ENCODE peak calls at places on chromosome 2, in nine cellular contexts. One of them, this sample, is unnamed.

GRCh38 chr2:86193901-86194567 is 1.2 kb downstream of the IMMT start:
- DNase-seq in colonic mucosa: no peak
- DNase-seq in aorta: no peak
- DNase-seq in brain microvascular endothelial cell: no peak
- DNase-seq in AG10803: no peak
- DNase-seq in lower lobe of right lung: no peak
- DNase-seq in astrocyte: no peak
- DNase-seq in neuronal stem cell: no peak
- DNase-seq in stomach: no peak
- DNase-seq in this sample: no peak

GRCh38 chr2:177143444-177143843 is 69.2 kb upstream of the HNRNPA3 start:
- DNase-seq in colonic mucosa: no peak
- DNase-seq in aorta: no peak
- DNase-seq in brain microvascular endothelial cell: peak
- DNase-seq in AG10803: peak
- DNase-seq in lower lobe of right lung: no peak
- DNase-seq in astrocyte: peak
- DNase-seq in neuronal stem cell: no peak
- DNase-seq in stomach: no peak
- DNase-seq in this sample: peak

GRCh38 chr2:24707141-24707540 is 86.0 kb downstream of the PTRHD1 start:
- DNase-seq in colonic mucosa: no peak
- DNase-seq in aorta: no peak
- DNase-seq in brain microvascular endothelial cell: no peak
- DNase-seq in AG10803: no peak
- DNase-seq in lower lobe of right lung: no peak
- DNase-seq in astrocyte: no peak
- DNase-seq in neuronal stem cell: no peak
- DNase-seq in stomach: no peak
- DNase-seq in this sample: no peak

GRCh38 chr2:150609831-150610582 is 122.5 kb upstream of the RND3 start:
- DNase-seq in colonic mucosa: no peak
- DNase-seq in aorta: no peak
- DNase-seq in brain microvascular endothelial cell: no peak
- DNase-seq in AG10803: peak
- DNase-seq in lower lobe of right lung: no peak
- DNase-seq in astrocyte: peak
- DNase-seq in neuronal stem cell: no peak
- DNase-seq in stomach: no peak
- DNase-seq in this sample: no peak

GRCh38 chr2:12770569-12770968 is 53.8 kb downstream of the TRIB2 start:
- DNase-seq in colonic mucosa: no peak
- DNase-seq in aorta: no peak
- DNase-seq in brain microvascular endothelial cell: no peak
- DNase-seq in AG10803: no peak
- DNase-seq in lower lobe of right lung: no peak
- DNase-seq in astrocyte: no peak
- DNase-seq in neuronal stem cell: no peak
- DNase-seq in stomach: no peak
- DNase-seq in this sample: no peak

GRCh38 chr2:1051585-1051984 is 100.9 kb downstream of the SNTG2 start:
- DNase-seq in colonic mucosa: no peak
- DNase-seq in aorta: no peak
- DNase-seq in brain microvascular endothelial cell: no peak
- DNase-seq in AG10803: no peak
- DNase-seq in lower lobe of right lung: no peak
- DNase-seq in astrocyte: no peak
- DNase-seq in neuronal stem cell: no peak
- DNase-seq in stomach: no peak
- DNase-seq in this sample: no peak

GRCh38 chr2:43227830-43228280 is 1.4 kb upstream of the ZFP36L2 start:
- DNase-seq in colonic mucosa: no peak
- DNase-seq in aorta: no peak
- DNase-seq in brain microvascular endothelial cell: peak
- DNase-seq in AG10803: no peak
- DNase-seq in lower lobe of right lung: no peak
- DNase-seq in astrocyte: no peak
- DNase-seq in neuronal stem cell: no peak
- DNase-seq in stomach: no peak
- DNase-seq in this sample: no peak

GRCh38 chr2:164954186-164954585 is 1.1 kb downstream of the SLC38A11 start:
- DNase-seq in colonic mucosa: no peak
- DNase-seq in aorta: no peak
- DNase-seq in brain microvascular endothelial cell: no peak
- DNase-seq in AG10803: no peak
- DNase-seq in lower lobe of right lung: no peak
- DNase-seq in astrocyte: no peak
- DNase-seq in neuronal stem cell: no peak
- DNase-seq in stomach: no peak
- DNase-seq in this sample: no peak

GRCh38 chr2:70947556-70948184 is 12.0 kb downstream of the ATP6V1B1 start:
- DNase-seq in colonic mucosa: peak
- DNase-seq in aorta: peak
- DNase-seq in brain microvascular endothelial cell: peak
- DNase-seq in AG10803: peak
- DNase-seq in lower lobe of right lung: no peak
- DNase-seq in astrocyte: peak
- DNase-seq in neuronal stem cell: no peak
- DNase-seq in stomach: no peak
- DNase-seq in this sample: peak

GRCh38 chr2:45813003-45813601 is 161.6 kb downstream of the PRKCE start:
- DNase-seq in colonic mucosa: no peak
- DNase-seq in aorta: no peak
- DNase-seq in brain microvascular endothelial cell: no peak
- DNase-seq in AG10803: no peak
- DNase-seq in lower lobe of right lung: no peak
- DNase-seq in astrocyte: peak
- DNase-seq in neuronal stem cell: no peak
- DNase-seq in stomach: no peak
- DNase-seq in this sample: no peak

DNA sequence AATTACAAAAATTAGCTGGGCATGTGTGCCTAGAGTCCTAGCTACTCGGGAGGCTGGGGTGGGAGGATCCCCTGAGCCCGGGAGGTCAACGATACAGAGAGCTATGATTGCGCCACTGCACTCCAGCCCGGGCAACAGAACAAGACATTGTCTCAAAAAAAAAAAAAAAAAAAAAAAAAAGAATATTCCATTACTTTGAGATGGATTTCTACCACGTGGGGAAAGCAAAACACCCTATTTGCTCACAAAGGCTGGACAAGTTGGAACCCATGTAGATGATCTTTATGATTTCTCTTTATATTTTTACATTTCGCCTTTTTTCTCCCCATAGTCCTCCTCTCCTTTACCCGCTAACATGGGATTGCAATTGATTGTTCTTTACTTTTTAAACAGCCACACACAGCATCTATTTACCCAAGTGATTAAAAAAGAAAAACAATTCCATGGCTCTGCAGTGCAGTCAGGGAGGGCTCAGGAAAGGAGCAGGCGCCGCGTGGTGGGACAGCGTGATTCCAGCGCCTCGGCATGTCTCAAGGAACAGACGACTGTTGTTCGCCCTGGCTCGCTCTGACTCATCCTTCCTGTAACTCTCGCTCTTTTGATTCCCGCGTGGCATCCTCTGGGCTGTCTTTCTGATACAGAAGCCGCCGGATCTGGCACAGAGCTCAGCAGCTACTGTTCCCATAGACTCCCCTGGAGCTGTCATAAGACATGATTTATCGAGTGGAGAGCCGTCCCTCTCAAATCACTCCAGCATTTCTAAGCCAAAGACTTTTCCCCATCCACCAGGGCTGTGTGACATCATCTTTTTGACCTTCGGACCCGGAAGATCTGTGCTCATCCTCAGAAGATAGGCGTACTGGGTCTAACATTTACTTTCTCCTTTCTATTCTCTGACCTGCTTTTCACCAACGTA is 230.4 kb upstream of the AGAP1 start:
- DNase-seq in colonic mucosa: peak
- DNase-seq in aorta: peak
- DNase-seq in brain microvascular endothelial cell: peak
- DNase-seq in AG10803: peak
- DNase-seq in lower lobe of right lung: peak
- DNase-seq in astrocyte: peak
- DNase-seq in neuronal stem cell: no peak
- DNase-seq in stomach: peak
- DNase-seq in this sample: peak
- H3K4me3 ChIP-seq in colonic mucosa: peak
- H3K4me3 ChIP-seq in aorta: no peak
- H3K4me3 ChIP-seq in brain microvascular endothelial cell: peak
- H3K4me3 ChIP-seq in AG10803: peak
- H3K4me3 ChIP-seq in lower lobe of right lung: no peak
- H3K4me3 ChIP-seq in astrocyte: peak
- H3K4me3 ChIP-seq in neuronal stem cell: peak
- H3K4me3 ChIP-seq in stomach: no peak
- H3K4me3 ChIP-seq in this sample: peak

GRCh38 chr2:224039080-224039769 is at the start of gene SERPINE2:
- DNase-seq in colonic mucosa: peak
- DNase-seq in aorta: peak
- DNase-seq in brain microvascular endothelial cell: peak
- DNase-seq in AG10803: peak
- DNase-seq in lower lobe of right lung: no peak
- DNase-seq in astrocyte: peak
- DNase-seq in neuronal stem cell: peak
- DNase-seq in stomach: no peak
- DNase-seq in this sample: no peak

GRCh38 chr2:224038049-224038829 is 847 bp downstream of the SERPINE2 start:
- DNase-seq in colonic mucosa: peak
- DNase-seq in aorta: peak
- DNase-seq in brain microvascular endothelial cell: no peak
- DNase-seq in AG10803: no peak
- DNase-seq in lower lobe of right lung: no peak
- DNase-seq in astrocyte: peak
- DNase-seq in neuronal stem cell: peak
- DNase-seq in stomach: no peak
- DNase-seq in this sample: no peak

GRCh38 chr2:224038830-224039079 is 331 bp downstream of the SERPINE2 start:
- DNase-seq in colonic mucosa: no peak
- DNase-seq in aorta: no peak
- DNase-seq in brain microvascular endothelial cell: no peak
- DNase-seq in AG10803: no peak
- DNase-seq in lower lobe of right lung: no peak
- DNase-seq in astrocyte: no peak
- DNase-seq in neuronal stem cell: no peak
- DNase-seq in stomach: no peak
- DNase-seq in this sample: no peak

GRCh38 chr2:224034027-224034426 is 5.1 kb downstream of the SERPINE2 start:
- DNase-seq in colonic mucosa: no peak
- DNase-seq in aorta: no peak
- DNase-seq in brain microvascular endothelial cell: no peak
- DNase-seq in AG10803: no peak
- DNase-seq in lower lobe of right lung: no peak
- DNase-seq in astrocyte: no peak
- DNase-seq in neuronal stem cell: no peak
- DNase-seq in stomach: no peak
- DNase-seq in this sample: no peak

DNA sequence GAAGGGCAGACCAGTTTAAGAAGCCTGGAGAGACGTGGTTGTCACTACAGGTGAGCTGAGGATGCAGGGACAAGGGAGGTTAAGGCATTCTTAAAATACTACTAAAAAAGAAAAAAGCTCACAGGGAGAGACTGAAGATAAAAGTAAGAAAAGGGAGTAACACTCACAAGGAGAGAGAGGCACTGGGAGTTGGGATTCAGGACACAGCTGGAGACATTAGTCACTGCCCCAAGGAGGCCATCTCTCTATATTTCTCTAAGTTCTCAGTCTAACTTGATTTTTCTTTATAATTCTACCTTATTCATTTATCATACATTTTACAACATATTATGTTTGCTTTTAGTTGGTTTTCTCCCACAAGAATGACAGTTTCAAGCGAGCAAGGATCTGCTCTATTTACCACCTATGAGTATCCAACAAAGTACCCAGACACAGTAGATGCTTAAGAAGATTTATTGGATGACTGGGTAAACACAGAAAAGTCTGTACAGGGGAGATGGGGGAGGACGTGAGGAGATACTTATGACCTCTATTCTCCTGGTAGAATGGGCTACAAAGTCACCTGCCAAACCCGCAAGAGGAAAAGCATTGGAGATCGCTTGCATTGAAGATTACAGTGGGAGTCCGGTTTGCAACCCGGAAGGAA is 2.2 kb downstream of the SERPINE2 start:
- DNase-seq in colonic mucosa: no peak
- DNase-seq in aorta: no peak
- DNase-seq in brain microvascular endothelial cell: no peak
- DNase-seq in AG10803: no peak
- DNase-seq in lower lobe of right lung: no peak
- DNase-seq in astrocyte: no peak
- DNase-seq in neuronal stem cell: no peak
- DNase-seq in stomach: no peak
- DNase-seq in this sample: no peak
- H3K4me3 ChIP-seq in colonic mucosa: no peak
- H3K4me3 ChIP-seq in aorta: no peak
- H3K4me3 ChIP-seq in brain microvascular endothelial cell: no peak
- H3K4me3 ChIP-seq in AG10803: peak
- H3K4me3 ChIP-seq in lower lobe of right lung: no peak
- H3K4me3 ChIP-seq in astrocyte: no peak
- H3K4me3 ChIP-seq in neuronal stem cell: no peak
- H3K4me3 ChIP-seq in stomach: no peak
- H3K4me3 ChIP-seq in this sample: no peak

DNA sequence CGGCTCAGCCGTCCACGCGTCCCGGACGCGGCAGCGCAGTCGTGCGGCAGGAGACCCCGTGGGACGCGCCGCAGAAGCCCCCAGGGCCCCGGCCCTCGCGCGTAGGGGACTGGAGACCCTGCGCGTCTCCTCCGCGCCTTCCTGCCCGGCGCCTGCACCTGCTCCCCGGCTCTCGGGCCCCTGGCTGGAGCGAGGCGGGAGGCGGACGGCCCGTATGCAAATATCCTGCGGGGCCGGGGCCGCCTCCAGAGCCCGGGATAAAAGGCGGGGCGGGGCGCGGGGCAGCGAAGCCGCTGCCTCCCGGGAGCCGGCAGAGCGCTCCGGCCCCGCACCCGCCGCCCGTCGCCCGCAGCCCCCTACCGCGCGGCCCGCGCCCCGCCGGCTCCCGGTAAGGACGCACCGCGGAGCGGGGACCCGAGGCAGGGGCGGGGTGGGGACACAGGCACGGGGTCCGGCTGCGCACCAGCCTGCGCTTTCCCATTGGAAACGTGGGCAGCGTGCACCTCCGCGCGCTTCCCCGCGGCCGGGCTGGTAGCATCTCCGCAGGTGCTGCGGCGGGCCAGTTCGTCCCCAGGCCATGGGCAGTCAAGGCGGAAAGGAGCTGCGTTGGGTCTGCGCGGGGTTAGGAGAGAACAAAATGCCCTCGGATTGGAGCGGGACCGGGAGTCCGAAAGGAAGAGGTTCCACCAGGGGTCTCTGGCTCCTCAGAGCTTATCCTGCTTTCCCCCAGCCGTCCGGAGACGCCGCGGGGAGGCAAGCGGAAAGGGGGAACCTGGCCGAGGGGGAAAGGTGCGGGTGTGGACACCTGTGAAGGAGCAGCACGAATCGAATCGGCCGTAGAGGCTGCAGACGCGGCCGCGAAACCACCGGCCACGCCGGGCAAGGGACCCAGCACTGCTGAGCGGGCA is at the start of gene ATP6V1C2:
- DNase-seq in colonic mucosa: peak
- DNase-seq in aorta: peak
- DNase-seq in brain microvascular endothelial cell: no peak
- DNase-seq in AG10803: no peak
- DNase-seq in lower lobe of right lung: peak
- DNase-seq in astrocyte: no peak
- DNase-seq in neuronal stem cell: peak
- DNase-seq in stomach: peak
- DNase-seq in this sample: no peak
- H3K4me3 ChIP-seq in colonic mucosa: peak
- H3K4me3 ChIP-seq in aorta: peak
- H3K4me3 ChIP-seq in brain microvascular endothelial cell: peak
- H3K4me3 ChIP-seq in AG10803: peak
- H3K4me3 ChIP-seq in lower lobe of right lung: peak
- H3K4me3 ChIP-seq in astrocyte: peak
- H3K4me3 ChIP-seq in neuronal stem cell: peak
- H3K4me3 ChIP-seq in stomach: peak
- H3K4me3 ChIP-seq in this sample: peak

GRCh38 chr2:233075141-233075965 is 15.2 kb downstream of the INPP5D start:
- DNase-seq in colonic mucosa: no peak
- DNase-seq in aorta: peak
- DNase-seq in brain microvascular endothelial cell: no peak
- DNase-seq in AG10803: no peak
- DNase-seq in lower lobe of right lung: no peak
- DNase-seq in astrocyte: no peak
- DNase-seq in neuronal stem cell: no peak
- DNase-seq in stomach: peak
- DNase-seq in this sample: no peak
- H3K4me3 ChIP-seq in colonic mucosa: no peak
- H3K4me3 ChIP-seq in aorta: no peak
- H3K4me3 ChIP-seq in brain microvascular endothelial cell: no peak
- H3K4me3 ChIP-seq in AG10803: no peak
- H3K4me3 ChIP-seq in lower lobe of right lung: no peak
- H3K4me3 ChIP-seq in astrocyte: no peak
- H3K4me3 ChIP-seq in neuronal stem cell: no peak
- H3K4me3 ChIP-seq in stomach: no peak
- H3K4me3 ChIP-seq in this sample: no peak

This sample was measured in skeletal muscle cell.